ENCODE peak calls at places on chromosomes 2 and 18, in four cellular contexts. F is brain microvascular endothelial cell, Z is heart right ventricle, X is SK-N-SH. M is an unnamed sample.

GRCh38 chr2:240214790-240215675 is 74.6 kb upstream of the OTOS start:
- DNase-seq in F (no peak), Z (no peak), X (no peak), M (no peak)

GRCh38 chr18:75154997-75155396 is 53.9 kb downstream of the PTGR3 start:
- DNase-seq in F (no peak), Z (no peak), X (no peak), M (no peak)

GRCh38 chr2:101732773-101733256 is 35.3 kb downstream of the MAP4K4 start:
- DNase-seq in F (no peak), Z (no peak), X (no peak), M (no peak)

GRCh38 chr18:1014951-1015627 is 110.4 kb downstream of the ADCYAP1 start:
- DNase-seq in F (no peak), Z (no peak), X (no peak), M (no peak)

GRCh38 chr18:63578357-63578958 is 8.7 kb upstream of the SERPINB13 start:
- DNase-seq in F (peak), Z (no peak), X (peak), M (no peak)

GRCh38 chr2:126808929-126809328 is 89.8 kb upstream of the TEX51 start:
- DNase-seq in F (no peak), Z (no peak), X (no peak), M (no peak)

GRCh38 chr2:203909192-203909945 is 27.2 kb upstream of the ICOS start:
- DNase-seq in F (peak), Z (no peak), X (peak), M (no peak)

GRCh38 chr2:98975611-98976010 is 39.6 kb upstream of the CRACDL start:
- DNase-seq in F (peak), Z (no peak), X (no peak), M (no peak)

GRCh38 chr2:4499316-4499715 is 795.9 kb downstream of the DCDC2C start:
- DNase-seq in F (no peak), Z (no peak), X (no peak), M (no peak)

GRCh38 chr2:128008089-128008672 is 19.7 kb downstream of the SAP130 start:
- DNase-seq in F (no peak), Z (no peak), X (no peak), M (no peak)

GRCh38 chr2:46023165-46023854 is 273.9 kb upstream of the EPAS1 start:
- DNase-seq in F (no peak), Z (no peak), X (no peak), M (no peak)

GRCh38 chr2:120712180-120712678 is 23.4 kb upstream of the GLI2 start:
- DNase-seq in F (peak), Z (no peak), X (peak), M (no peak)

GRCh38 chr18:61591200-61591719 is 258.0 kb downstream of the CDH20 start:
- DNase-seq in F (no peak), Z (no peak), X (no peak), M (no peak)

GRCh38 chr2:143802871-143803650 is 673.8 kb downstream of the ARHGAP15 start:
- DNase-seq in F (no peak), Z (no peak), X (no peak), M (no peak)

GRCh38 chr2:178819147-178819875 is 12.1 kb upstream of the TTN start:
- DNase-seq in F (no peak), Z (no peak), X (no peak), M (no peak)

GRCh38 chr18:58180738-58181353 is 136.8 kb downstream of the NEDD4L start:
- DNase-seq in F (peak), Z (no peak), X (peak), M (no peak)

GRCh38 chr2:226327830-226328229 is 471.8 kb downstream of the IRS1 start:
- DNase-seq in F (no peak), Z (no peak), X (no peak), M (no peak)

GRCh38 chr2:127051116-127051779 is 55.7 kb downstream of the BIN1 start:
- DNase-seq in F (no peak), Z (peak), X (peak), M (no peak)

GRCh38 chr2:112962308-112963175 is 15.3 kb upstream of the IL36G start:
- DNase-seq in F (no peak), Z (no peak), X (no peak), M (no peak)

GRCh38 chr2:29837925-29838324 is 83.5 kb downstream of the ALK start:
- DNase-seq in F (no peak), Z (no peak), X (no peak), M (no peak)

GRCh38 chr2:176599796-176600485 is 330.7 kb downstream of the MTX2 start:
- DNase-seq in F (no peak), Z (no peak), X (no peak), M (no peak)

GRCh38 chr2:44358498-44358897 is 2.8 kb downstream of the PREPL start:
- DNase-seq in F (peak), Z (no peak), X (no peak), M (no peak)

GRCh38 chr2:126614529-126615279 is 41.3 kb upstream of the GYPC start:
- DNase-seq in F (peak), Z (no peak), X (no peak), M (no peak)

GRCh38 chr2:199596549-199596948 is 138.8 kb upstream of the SATB2 start:
- DNase-seq in F (peak), Z (no peak), X (no peak), M (no peak)

GRCh38 chr2:69083126-69083733 is 70.3 kb downstream of the ANTXR1 start:
- DNase-seq in F (peak), Z (no peak), X (no peak), M (no peak)

GRCh38 chr2:223003191-223003590 is 48.8 kb upstream of the KCNE4 start:
- DNase-seq in F (no peak), Z (no peak), X (no peak), M (no peak)

GRCh38 chr2:98936917-98937351 is 909 bp upstream of the CRACDL start:
- DNase-seq in F (no peak), Z (no peak), X (peak), M (no peak)

GRCh38 chr2:16568998-16569397 is 96.6 kb downstream of the CYRIA start:
- DNase-seq in F (no peak), Z (no peak), X (no peak), M (no peak)

GRCh38 chr2:2527162-2527561 is 196.1 kb upstream of the MYT1L start:
- DNase-seq in F (no peak), Z (no peak), X (no peak), M (no peak)

GRCh38 chr2:2528801-2529200 is 197.7 kb upstream of the MYT1L start:
- DNase-seq in F (no peak), Z (no peak), X (no peak), M (no peak)

GRCh38 chr2:2520396-2520795 is 189.3 kb upstream of the MYT1L start:
- DNase-seq in F (no peak), Z (no peak), X (no peak), M (no peak)

GRCh38 chr2:2523395-2524339 is 192.6 kb upstream of the MYT1L start:
- DNase-seq in F (no peak), Z (no peak), X (no peak), M (no peak)

DNA sequence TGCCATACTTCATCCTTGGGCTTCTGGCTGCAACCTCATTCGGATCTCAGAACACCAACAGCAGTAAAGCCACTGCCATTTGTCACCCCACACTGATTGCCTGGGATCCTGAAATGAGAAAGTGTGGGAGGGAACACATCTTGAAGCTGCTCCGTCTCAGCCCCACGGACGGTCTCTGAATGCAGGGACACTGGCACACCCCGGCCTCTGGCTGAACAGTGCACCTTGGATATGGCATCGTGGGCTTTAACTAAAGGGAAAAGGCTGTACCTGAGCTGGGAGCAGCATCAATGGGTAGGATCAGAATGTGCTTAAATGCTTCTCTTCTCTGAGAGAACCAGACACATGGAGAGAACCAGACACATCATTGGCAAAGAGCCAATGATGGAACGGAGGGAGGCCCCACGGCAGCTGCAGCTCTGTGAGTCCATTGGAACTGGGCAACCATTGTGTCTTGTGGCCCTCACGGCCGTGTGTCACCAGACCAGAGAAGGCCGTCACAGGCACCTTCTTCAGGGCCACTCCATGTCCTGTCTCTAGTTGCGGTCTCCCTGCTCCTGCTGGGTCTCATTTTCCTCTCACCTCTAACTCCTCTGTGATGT is 193.4 kb upstream of the MYT1L start:
- DNase-seq in F (no peak), Z (no peak), X (peak), M (no peak)
- TF ChIP-seq CTCF in F (no peak), Z (no peak), X (no peak), M (no peak)

DNA sequence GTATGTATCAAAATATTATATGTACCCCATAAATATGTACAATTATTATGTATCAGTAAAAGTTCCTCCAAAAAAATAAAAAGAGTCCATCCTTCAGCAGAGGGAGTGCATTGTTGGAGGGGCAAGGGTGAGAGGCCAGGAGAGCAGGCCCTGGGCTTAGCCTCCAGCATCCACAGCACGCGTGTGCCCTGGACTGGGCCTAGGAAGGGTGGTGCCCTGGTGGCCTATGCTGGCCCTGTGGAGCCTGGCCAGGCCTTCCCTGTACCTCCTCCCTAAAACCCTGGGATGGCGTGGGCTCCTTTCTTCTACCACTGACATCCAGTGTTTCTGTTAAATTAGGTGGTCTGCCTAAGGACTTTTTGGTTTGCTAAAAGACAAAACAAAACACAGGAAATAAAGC is 93.4 kb downstream of the SH3RF3 start:
- DNase-seq in F (no peak), Z (no peak), X (no peak), M (no peak)
- H3K27ac ChIP-seq in F (no peak), Z (no peak), X (no peak), M (no peak)

DNA sequence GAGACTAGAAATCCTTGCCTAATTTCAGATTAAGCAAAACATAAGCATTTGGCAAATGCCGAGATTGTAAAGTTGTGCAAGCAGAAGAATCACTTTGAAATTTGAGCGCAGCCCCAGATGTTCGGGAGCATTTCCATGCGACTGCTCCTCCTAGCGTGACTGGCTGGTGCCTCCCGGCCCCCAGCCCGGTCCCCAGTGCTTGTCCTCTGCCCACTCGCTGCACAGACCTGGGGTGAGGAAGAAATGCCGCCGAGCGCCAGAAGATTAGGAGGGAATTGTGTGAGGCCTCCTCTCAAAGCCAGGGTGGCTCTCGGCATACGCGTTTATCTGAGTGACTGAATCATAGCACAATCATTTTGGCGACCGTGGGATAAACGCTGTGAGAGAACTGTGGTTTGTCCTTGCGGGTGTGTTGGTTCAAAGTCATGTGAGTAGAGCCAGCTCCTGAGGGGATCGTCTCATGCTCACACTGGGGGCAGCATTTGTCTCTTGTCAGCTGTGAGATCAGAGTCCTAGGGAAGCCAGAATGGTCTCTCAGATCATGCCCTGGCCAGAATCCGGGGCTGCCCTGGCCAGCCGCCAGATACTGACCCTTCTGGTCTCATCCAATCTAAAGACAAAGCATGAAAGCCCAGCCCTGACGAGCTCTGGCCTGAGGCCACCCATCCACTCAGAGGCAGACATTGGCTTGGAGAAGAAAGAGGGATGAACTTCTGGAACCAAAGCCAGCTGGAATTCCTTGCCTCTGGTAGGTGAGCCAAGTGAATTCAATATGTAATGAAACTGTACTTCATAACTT is 189.3 kb downstream of the SH3RF3 start:
- DNase-seq in F (peak), Z (peak), X (peak), M (peak)
- H3K4me3 ChIP-seq in F (peak), Z (no peak), X (no peak), M (peak)

GRCh38 chr2:232489516-232490220 is 2.0 kb upstream of the ECEL1 start:
- DNase-seq in F (no peak), Z (no peak), X (peak), M (no peak)
- TF ChIP-seq CTCF in F (no peak), Z (no peak), X (no peak), M (no peak)

GRCh38 chr2:64767670-64768425 is 114.1 kb upstream of the SERTAD2 start:
- DNase-seq in F (peak), Z (peak), X (peak), M (peak)

GRCh38 chr2:64766841-64767669 is 113.3 kb upstream of the SERTAD2 start:
- DNase-seq in F (no peak), Z (no peak), X (peak), M (no peak)

GRCh38 chr2:64769392-64770044 is 115.8 kb upstream of the SERTAD2 start:
- DNase-seq in F (no peak), Z (no peak), X (no peak), M (no peak)

GRCh38 chr2:64770137-64770780 is 116.5 kb upstream of the SERTAD2 start:
- DNase-seq in F (no peak), Z (no peak), X (no peak), M (no peak)

GRCh38 chr2:64768426-64769033 is 114.8 kb upstream of the SERTAD2 start:
- DNase-seq in F (no peak), Z (no peak), X (peak), M (no peak)
- H3K27ac ChIP-seq in F (peak), Z (peak), X (peak), M (peak)

GRCh38 chr18:54267688-54268087 is 1.6 kb upstream of the POLI start:
- DNase-seq in F (no peak), Z (no peak), X (no peak), M (no peak)

GRCh38 chr18:54261894-54262293 is 7.4 kb upstream of the POLI start:
- DNase-seq in F (no peak), Z (no peak), X (no peak), M (no peak)

GRCh38 chr18:54260376-54261072 is 8.8 kb upstream of the POLI start:
- DNase-seq in F (no peak), Z (no peak), X (no peak), M (no peak)

GRCh38 chr18:54263904-54264336 is 5.4 kb upstream of the POLI start:
- DNase-seq in F (no peak), Z (no peak), X (no peak), M (no peak)
- H3K4me3 ChIP-seq in F (no peak), Z (no peak), X (no peak), M (no peak)

GRCh38 chr2:197240018-197240712 is 70.4 kb downstream of the ANKRD44 start:
- DNase-seq in F (no peak), Z (no peak), X (no peak), M (no peak)
- TF ChIP-seq CTCF in F (no peak), Z (no peak), X (no peak), M (no peak)

GRCh38 chr2:207229161-207229560 is 63.4 kb upstream of the KLF7 start:
- DNase-seq in F (no peak), Z (no peak), X (no peak), M (no peak)

GRCh38 chr2:207231962-207232361 is 66.2 kb upstream of the KLF7 start:
- DNase-seq in F (peak), Z (no peak), X (no peak), M (no peak)

GRCh38 chr2:207230261-207231105 is 64.7 kb upstream of the KLF7 start:
- DNase-seq in F (no peak), Z (no peak), X (peak), M (no peak)

GRCh38 chr2:207233731-207234130 is 68.0 kb upstream of the KLF7 start:
- DNase-seq in F (no peak), Z (no peak), X (no peak), M (no peak)

DNA sequence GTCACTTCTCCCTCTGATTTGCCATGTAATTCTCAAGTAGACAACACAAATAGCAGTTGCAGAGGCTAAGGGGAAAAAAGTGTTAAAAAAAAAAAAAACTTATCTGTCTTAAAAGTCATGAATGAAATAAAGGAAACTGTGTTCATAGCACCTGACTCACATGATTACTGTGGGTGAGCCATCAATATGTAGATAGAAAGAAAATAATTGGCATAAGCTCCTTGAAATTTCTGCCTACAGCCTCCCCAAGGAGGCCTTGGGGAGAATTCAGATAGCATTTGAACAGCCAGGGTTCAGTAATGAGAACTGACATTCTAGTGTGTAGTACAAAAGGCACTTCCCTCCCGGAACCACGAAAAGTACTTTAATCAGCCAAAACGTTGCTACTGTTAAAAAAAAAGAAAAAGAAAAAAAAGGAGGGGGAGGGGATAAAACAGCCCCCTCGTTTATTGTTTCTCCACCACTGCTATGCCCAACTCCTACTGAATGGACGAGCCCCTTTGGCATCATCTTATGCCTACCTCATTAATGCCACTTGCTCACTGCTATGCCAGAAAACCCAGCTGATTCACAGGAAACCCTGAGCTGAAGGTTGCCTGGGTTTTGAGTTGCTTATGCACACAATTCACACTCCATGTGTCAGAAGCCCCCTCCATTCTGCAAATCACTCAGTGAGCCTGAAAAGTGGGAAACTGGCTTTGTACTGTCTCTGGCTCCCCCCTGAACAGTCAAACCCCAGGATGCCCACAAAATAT is 65.5 kb upstream of the KLF7 start:
- DNase-seq in F (no peak), Z (no peak), X (no peak), M (no peak)
- H3K27ac ChIP-seq in F (peak), Z (no peak), X (no peak), M (no peak)

GRCh38 chr2:147442766-147443165 is 402.1 kb upstream of the ACVR2A start:
- DNase-seq in F (no peak), Z (no peak), X (no peak), M (no peak)

GRCh38 chr2:147440694-147441093 is 404.1 kb upstream of the ACVR2A start:
- DNase-seq in F (no peak), Z (no peak), X (no peak), M (no peak)

GRCh38 chr2:147439986-147440385 is 404.8 kb upstream of the ACVR2A start:
- DNase-seq in F (no peak), Z (no peak), X (no peak), M (no peak)

GRCh38 chr2:147438897-147439296 is 405.9 kb upstream of the ACVR2A start:
- DNase-seq in F (no peak), Z (no peak), X (no peak), M (no peak)

GRCh38 chr2:147441140-147441539 is 403.7 kb upstream of the ACVR2A start:
- DNase-seq in F (no peak), Z (no peak), X (no peak), M (no peak)
- H3K4me3 ChIP-seq in F (no peak), Z (no peak), X (no peak), M (no peak)

GRCh38 chr2:59761966-59762365 is 791.5 kb downstream of the BCL11A start:
- DNase-seq in F (no peak), Z (no peak), X (no peak), M (no peak)
- TF ChIP-seq CTCF in F (no peak), Z (no peak), X (no peak), M (no peak)

M was measured in thoracic aorta.